ENCODE peak calls at places on chromosome 19, in eight cellular contexts. One of them, this sample, is unnamed.

GRCh38 chr19:29390742-29391141 is 135.1 kb upstream of the VSTM2B start:
- DNase-seq in epithelial cell of proximal tubule: no peak
- DNase-seq in C1 segment of cervical spinal cord: no peak
- DNase-seq in EL: no peak
- DNase-seq in fibroblast of pulmonary artery: no peak
- DNase-seq in kidney epithelial cell: no peak
- DNase-seq in right lobe of liver: no peak
- DNase-seq in AG04450: no peak
- DNase-seq in this sample: no peak

GRCh38 chr19:10505583-10506229 is 2.5 kb upstream of the KEAP1 start:
- DNase-seq in epithelial cell of proximal tubule: no peak
- DNase-seq in C1 segment of cervical spinal cord: peak
- DNase-seq in EL: peak
- DNase-seq in fibroblast of pulmonary artery: peak
- DNase-seq in kidney epithelial cell: no peak
- DNase-seq in right lobe of liver: peak
- DNase-seq in AG04450: no peak
- DNase-seq in this sample: peak

GRCh38 chr19:16216744-16217670 is 19.3 kb downstream of the AP1M1 start:
- DNase-seq in epithelial cell of proximal tubule: no peak
- DNase-seq in C1 segment of cervical spinal cord: no peak
- DNase-seq in EL: no peak
- DNase-seq in fibroblast of pulmonary artery: no peak
- DNase-seq in kidney epithelial cell: no peak
- DNase-seq in right lobe of liver: no peak
- DNase-seq in AG04450: no peak
- DNase-seq in this sample: no peak

GRCh38 chr19:8511573-8512101 is 2.3 kb downstream of the ZNF414 start:
- DNase-seq in epithelial cell of proximal tubule: no peak
- DNase-seq in C1 segment of cervical spinal cord: no peak
- DNase-seq in EL: no peak
- DNase-seq in fibroblast of pulmonary artery: no peak
- DNase-seq in kidney epithelial cell: no peak
- DNase-seq in right lobe of liver: no peak
- DNase-seq in AG04450: no peak
- DNase-seq in this sample: no peak

GRCh38 chr19:18996796-18997394 is 36.4 kb downstream of the SUGP2 start:
- DNase-seq in epithelial cell of proximal tubule: no peak
- DNase-seq in C1 segment of cervical spinal cord: no peak
- DNase-seq in EL: no peak
- DNase-seq in fibroblast of pulmonary artery: no peak
- DNase-seq in kidney epithelial cell: no peak
- DNase-seq in right lobe of liver: no peak
- DNase-seq in AG04450: no peak
- DNase-seq in this sample: no peak

GRCh38 chr19:33463194-33463593 is 58.4 kb downstream of the PEPD start:
- DNase-seq in epithelial cell of proximal tubule: no peak
- DNase-seq in C1 segment of cervical spinal cord: peak
- DNase-seq in EL: no peak
- DNase-seq in fibroblast of pulmonary artery: no peak
- DNase-seq in kidney epithelial cell: no peak
- DNase-seq in right lobe of liver: no peak
- DNase-seq in AG04450: no peak
- DNase-seq in this sample: no peak

GRCh38 chr19:6832412-6832811 is 55.0 kb upstream of the ADGRE1 start:
- DNase-seq in epithelial cell of proximal tubule: no peak
- DNase-seq in C1 segment of cervical spinal cord: no peak
- DNase-seq in EL: no peak
- DNase-seq in fibroblast of pulmonary artery: no peak
- DNase-seq in kidney epithelial cell: no peak
- DNase-seq in right lobe of liver: no peak
- DNase-seq in AG04450: no peak
- DNase-seq in this sample: no peak

GRCh38 chr19:54606891-54607781 is 13.7 kb downstream of the LILRA1 start:
- DNase-seq in epithelial cell of proximal tubule: no peak
- DNase-seq in C1 segment of cervical spinal cord: no peak
- DNase-seq in EL: no peak
- DNase-seq in fibroblast of pulmonary artery: no peak
- DNase-seq in kidney epithelial cell: no peak
- DNase-seq in right lobe of liver: no peak
- DNase-seq in AG04450: no peak
- DNase-seq in this sample: no peak

GRCh38 chr19:33177417-33177976 is 16.6 kb upstream of the LRP3 start:
- DNase-seq in epithelial cell of proximal tubule: no peak
- DNase-seq in C1 segment of cervical spinal cord: peak
- DNase-seq in EL: no peak
- DNase-seq in fibroblast of pulmonary artery: no peak
- DNase-seq in kidney epithelial cell: no peak
- DNase-seq in right lobe of liver: no peak
- DNase-seq in AG04450: no peak
- DNase-seq in this sample: peak

GRCh38 chr19:41350735-41351338 is 2.9 kb downstream of the TGFB1 start:
- DNase-seq in epithelial cell of proximal tubule: no peak
- DNase-seq in C1 segment of cervical spinal cord: no peak
- DNase-seq in EL: peak
- DNase-seq in fibroblast of pulmonary artery: no peak
- DNase-seq in kidney epithelial cell: no peak
- DNase-seq in right lobe of liver: no peak
- DNase-seq in AG04450: no peak
- DNase-seq in this sample: peak

GRCh38 chr19:4745986-4746385 is 22.3 kb upstream of the DPP9 start:
- DNase-seq in epithelial cell of proximal tubule: no peak
- DNase-seq in C1 segment of cervical spinal cord: no peak
- DNase-seq in EL: no peak
- DNase-seq in fibroblast of pulmonary artery: no peak
- DNase-seq in kidney epithelial cell: no peak
- DNase-seq in right lobe of liver: no peak
- DNase-seq in AG04450: no peak
- DNase-seq in this sample: no peak

GRCh38 chr19:3479819-3480215 is 508 bp downstream of the SMIM24 start:
- DNase-seq in epithelial cell of proximal tubule: no peak
- DNase-seq in C1 segment of cervical spinal cord: no peak
- DNase-seq in EL: no peak
- DNase-seq in fibroblast of pulmonary artery: no peak
- DNase-seq in kidney epithelial cell: no peak
- DNase-seq in right lobe of liver: no peak
- DNase-seq in AG04450: no peak
- DNase-seq in this sample: no peak

GRCh38 chr19:48739835-48740704 is at the start of gene RASIP1:
- DNase-seq in epithelial cell of proximal tubule: no peak
- DNase-seq in C1 segment of cervical spinal cord: no peak
- DNase-seq in EL: no peak
- DNase-seq in fibroblast of pulmonary artery: no peak
- DNase-seq in kidney epithelial cell: no peak
- DNase-seq in right lobe of liver: peak
- DNase-seq in AG04450: no peak
- DNase-seq in this sample: no peak

GRCh38 chr19:51697169-51697776 is 4.1 kb downstream of the SPACA6 start:
- DNase-seq in epithelial cell of proximal tubule: no peak
- DNase-seq in C1 segment of cervical spinal cord: no peak
- DNase-seq in EL: no peak
- DNase-seq in fibroblast of pulmonary artery: no peak
- DNase-seq in kidney epithelial cell: no peak
- DNase-seq in right lobe of liver: no peak
- DNase-seq in AG04450: no peak
- DNase-seq in this sample: no peak

GRCh38 chr19:4971424-4971793 is 2.5 kb downstream of the KDM4B start:
- DNase-seq in epithelial cell of proximal tubule: no peak
- DNase-seq in C1 segment of cervical spinal cord: no peak
- DNase-seq in EL: peak
- DNase-seq in fibroblast of pulmonary artery: no peak
- DNase-seq in kidney epithelial cell: no peak
- DNase-seq in right lobe of liver: peak
- DNase-seq in AG04450: no peak
- DNase-seq in this sample: no peak

This sample was measured in KG1.